ENCODE peak calls at places on chromosomes 5 and 9, in ten cellular contexts. One of them, this sample, is unnamed.

GRCh38 chr5:115666023-115666422 is 40.2 kb upstream of the TMED7 start:
- DNase-seq in hepatocyte: no peak
- DNase-seq in fibroblast of lung: no peak
- DNase-seq in left kidney: no peak
- DNase-seq in CD8-positive, alpha-beta T cell: no peak
- DNase-seq in amniotic stem cell: no peak
- DNase-seq in T-helper 9 cell: no peak
- DNase-seq in heart left ventricle: no peak
- DNase-seq in stimulated activated CD8-positive, alpha-beta memory T cell treated with anti-CD3 and anti-CD28 coated beads, Interleukin-15, amount 100 ng/mL, for 24 hours: no peak
- DNase-seq in activated CD8-positive, alpha-beta T cell treated with anti-CD3 and anti-CD28 coated beads, Interleukin-2, amount 10 ng/mL, durations not matched to agents 7 days and 5 days: no peak
- DNase-seq in this sample: no peak

GRCh38 chr9:131562032-131562959 is 17.0 kb downstream of the PRRT1B start:
- DNase-seq in hepatocyte: no peak
- DNase-seq in heart left ventricle: no peak
- DNase-seq in fibroblast of lung: no peak
- DNase-seq in activated CD8-positive, alpha-beta T cell treated with anti-CD3 and anti-CD28 coated beads, Interleukin-2, amount 10 ng/mL, durations not matched to agents 7 days and 5 days: no peak
- DNase-seq in amniotic stem cell: no peak
- DNase-seq in left kidney: peak
- DNase-seq in CD8-positive, alpha-beta T cell: no peak
- DNase-seq in stimulated activated CD8-positive, alpha-beta memory T cell treated with anti-CD3 and anti-CD28 coated beads, Interleukin-15, amount 100 ng/mL, for 24 hours: no peak
- DNase-seq in T-helper 9 cell: no peak
- DNase-seq in this sample: no peak

GRCh38 chr5:59917121-59917520 is 23.6 kb upstream of the PDE4D start:
- DNase-seq in left kidney: no peak
- DNase-seq in activated CD8-positive, alpha-beta T cell treated with anti-CD3 and anti-CD28 coated beads, Interleukin-2, amount 10 ng/mL, durations not matched to agents 7 days and 5 days: no peak
- DNase-seq in fibroblast of lung: no peak
- DNase-seq in T-helper 9 cell: no peak
- DNase-seq in heart left ventricle: no peak
- DNase-seq in hepatocyte: no peak
- DNase-seq in amniotic stem cell: no peak
- DNase-seq in CD8-positive, alpha-beta T cell: no peak
- DNase-seq in stimulated activated CD8-positive, alpha-beta memory T cell treated with anti-CD3 and anti-CD28 coated beads, Interleukin-15, amount 100 ng/mL, for 24 hours: no peak
- DNase-seq in this sample: no peak

GRCh38 chr5:178460598-178461425 is 129.4 kb downstream of the COL23A1 start:
- DNase-seq in stimulated activated CD8-positive, alpha-beta memory T cell treated with anti-CD3 and anti-CD28 coated beads, Interleukin-15, amount 100 ng/mL, for 24 hours: no peak
- DNase-seq in hepatocyte: peak
- DNase-seq in amniotic stem cell: no peak
- DNase-seq in left kidney: peak
- DNase-seq in heart left ventricle: peak
- DNase-seq in CD8-positive, alpha-beta T cell: peak
- DNase-seq in fibroblast of lung: peak
- DNase-seq in T-helper 9 cell: peak
- DNase-seq in activated CD8-positive, alpha-beta T cell treated with anti-CD3 and anti-CD28 coated beads, Interleukin-2, amount 10 ng/mL, durations not matched to agents 7 days and 5 days: peak
- DNase-seq in this sample: no peak

GRCh38 chr9:108860354-108860753 is 1.7 kb upstream of the ACTL7A start:
- DNase-seq in left kidney: no peak
- DNase-seq in stimulated activated CD8-positive, alpha-beta memory T cell treated with anti-CD3 and anti-CD28 coated beads, Interleukin-15, amount 100 ng/mL, for 24 hours: no peak
- DNase-seq in fibroblast of lung: peak
- DNase-seq in amniotic stem cell: no peak
- DNase-seq in T-helper 9 cell: no peak
- DNase-seq in heart left ventricle: no peak
- DNase-seq in activated CD8-positive, alpha-beta T cell treated with anti-CD3 and anti-CD28 coated beads, Interleukin-2, amount 10 ng/mL, durations not matched to agents 7 days and 5 days: no peak
- DNase-seq in CD8-positive, alpha-beta T cell: no peak
- DNase-seq in hepatocyte: no peak
- DNase-seq in this sample: no peak

GRCh38 chr5:81768960-81769452 is 18.1 kb upstream of the SSBP2 start:
- DNase-seq in CD8-positive, alpha-beta T cell: no peak
- DNase-seq in amniotic stem cell: peak
- DNase-seq in fibroblast of lung: peak
- DNase-seq in hepatocyte: peak
- DNase-seq in heart left ventricle: no peak
- DNase-seq in T-helper 9 cell: no peak
- DNase-seq in left kidney: no peak
- DNase-seq in activated CD8-positive, alpha-beta T cell treated with anti-CD3 and anti-CD28 coated beads, Interleukin-2, amount 10 ng/mL, durations not matched to agents 7 days and 5 days: no peak
- DNase-seq in stimulated activated CD8-positive, alpha-beta memory T cell treated with anti-CD3 and anti-CD28 coated beads, Interleukin-15, amount 100 ng/mL, for 24 hours: no peak
- DNase-seq in this sample: no peak

GRCh38 chr5:66249920-66250319 is 105.8 kb downstream of the SREK1 start:
- DNase-seq in CD8-positive, alpha-beta T cell: no peak
- DNase-seq in amniotic stem cell: no peak
- DNase-seq in fibroblast of lung: no peak
- DNase-seq in heart left ventricle: no peak
- DNase-seq in hepatocyte: no peak
- DNase-seq in left kidney: no peak
- DNase-seq in stimulated activated CD8-positive, alpha-beta memory T cell treated with anti-CD3 and anti-CD28 coated beads, Interleukin-15, amount 100 ng/mL, for 24 hours: no peak
- DNase-seq in activated CD8-positive, alpha-beta T cell treated with anti-CD3 and anti-CD28 coated beads, Interleukin-2, amount 10 ng/mL, durations not matched to agents 7 days and 5 days: no peak
- DNase-seq in T-helper 9 cell: no peak
- DNase-seq in this sample: no peak

GRCh38 chr5:54205453-54205852 is 104.9 kb downstream of the ARL15 start:
- DNase-seq in heart left ventricle: no peak
- DNase-seq in activated CD8-positive, alpha-beta T cell treated with anti-CD3 and anti-CD28 coated beads, Interleukin-2, amount 10 ng/mL, durations not matched to agents 7 days and 5 days: no peak
- DNase-seq in left kidney: no peak
- DNase-seq in T-helper 9 cell: no peak
- DNase-seq in hepatocyte: no peak
- DNase-seq in CD8-positive, alpha-beta T cell: no peak
- DNase-seq in amniotic stem cell: no peak
- DNase-seq in stimulated activated CD8-positive, alpha-beta memory T cell treated with anti-CD3 and anti-CD28 coated beads, Interleukin-15, amount 100 ng/mL, for 24 hours: no peak
- DNase-seq in fibroblast of lung: no peak
- DNase-seq in this sample: no peak

GRCh38 chr5:143403607-143404415 is at the start of gene NR3C1:
- DNase-seq in amniotic stem cell: peak
- DNase-seq in left kidney: peak
- DNase-seq in heart left ventricle: peak
- DNase-seq in hepatocyte: peak
- DNase-seq in T-helper 9 cell: peak
- DNase-seq in activated CD8-positive, alpha-beta T cell treated with anti-CD3 and anti-CD28 coated beads, Interleukin-2, amount 10 ng/mL, durations not matched to agents 7 days and 5 days: peak
- DNase-seq in stimulated activated CD8-positive, alpha-beta memory T cell treated with anti-CD3 and anti-CD28 coated beads, Interleukin-15, amount 100 ng/mL, for 24 hours: peak
- DNase-seq in fibroblast of lung: peak
- DNase-seq in CD8-positive, alpha-beta T cell: peak
- DNase-seq in this sample: peak

GRCh38 chr5:167940911-167941310 is 350.5 kb upstream of the WWC1 start:
- DNase-seq in CD8-positive, alpha-beta T cell: no peak
- DNase-seq in heart left ventricle: no peak
- DNase-seq in hepatocyte: no peak
- DNase-seq in left kidney: no peak
- DNase-seq in stimulated activated CD8-positive, alpha-beta memory T cell treated with anti-CD3 and anti-CD28 coated beads, Interleukin-15, amount 100 ng/mL, for 24 hours: no peak
- DNase-seq in fibroblast of lung: no peak
- DNase-seq in T-helper 9 cell: no peak
- DNase-seq in activated CD8-positive, alpha-beta T cell treated with anti-CD3 and anti-CD28 coated beads, Interleukin-2, amount 10 ng/mL, durations not matched to agents 7 days and 5 days: no peak
- DNase-seq in amniotic stem cell: no peak
- DNase-seq in this sample: no peak

GRCh38 chr5:83428126-83428525 is 43.4 kb upstream of the VCAN start:
- DNase-seq in stimulated activated CD8-positive, alpha-beta memory T cell treated with anti-CD3 and anti-CD28 coated beads, Interleukin-15, amount 100 ng/mL, for 24 hours: no peak
- DNase-seq in fibroblast of lung: peak
- DNase-seq in amniotic stem cell: no peak
- DNase-seq in T-helper 9 cell: no peak
- DNase-seq in hepatocyte: no peak
- DNase-seq in CD8-positive, alpha-beta T cell: no peak
- DNase-seq in heart left ventricle: no peak
- DNase-seq in left kidney: no peak
- DNase-seq in activated CD8-positive, alpha-beta T cell treated with anti-CD3 and anti-CD28 coated beads, Interleukin-2, amount 10 ng/mL, durations not matched to agents 7 days and 5 days: no peak
- DNase-seq in this sample: no peak

GRCh38 chr9:16309350-16310271 is 560.9 kb downstream of the BNC2 start:
- DNase-seq in hepatocyte: peak
- DNase-seq in fibroblast of lung: peak
- DNase-seq in activated CD8-positive, alpha-beta T cell treated with anti-CD3 and anti-CD28 coated beads, Interleukin-2, amount 10 ng/mL, durations not matched to agents 7 days and 5 days: no peak
- DNase-seq in T-helper 9 cell: no peak
- DNase-seq in amniotic stem cell: no peak
- DNase-seq in CD8-positive, alpha-beta T cell: no peak
- DNase-seq in stimulated activated CD8-positive, alpha-beta memory T cell treated with anti-CD3 and anti-CD28 coated beads, Interleukin-15, amount 100 ng/mL, for 24 hours: no peak
- DNase-seq in heart left ventricle: peak
- DNase-seq in left kidney: peak
- DNase-seq in this sample: no peak